ENCODE peak calls at places on chromosomes 1 and 21, in six cellular contexts. H is PC-3, N is lower lobe of right lung, I is adipocyte, D is neural progenitor cell, L is IMR-90. R is an unnamed sample.

GRCh38 chr1:116764466-116764896 is 10.3 kb downstream of the CD2 start:
- DNase-seq in L (no peak), I (no peak), D (no peak), H (no peak), N (no peak), R (no peak)

GRCh38 chr21:38306833-38307232 is 50.0 kb downstream of the KCNJ15 start:
- DNase-seq in H (no peak), I (peak; percentile 88), D (no peak), N (no peak), L (peak; percentile 99), R (no peak)

GRCh38 chr1:196608401-196609113 is at the start of gene KCNT2:
- DNase-seq in I (peak; percentile 86), D (peak; percentile 97), H (no peak), L (peak; percentile 29), N (peak; percentile 53), R (peak; percentile 86)

GRCh38 chr1:12490547-12491142 is 127.4 kb downstream of the DHRS3 start:
- DNase-seq in L (no peak), N (no peak), I (no peak), D (no peak), H (no peak), R (no peak)

GRCh38 chr21:36330904-36331303 is 10.9 kb downstream of the MORC3 start:
- DNase-seq in I (peak; percentile 79), D (peak; percentile 57), L (peak; percentile 60), N (no peak), H (peak; percentile 62), R (peak; percentile 64)

GRCh38 chr21:17451364-17451869 is 61.4 kb upstream of the CXADR start:
- DNase-seq in N (no peak), L (peak; percentile 89), D (no peak), I (peak; percentile 74), H (peak; percentile 45), R (peak; percentile 56)

GRCh38 chr1:90717665-90718410 is 736 bp upstream of the BARHL2 start:
- DNase-seq in L (peak; percentile 5), N (no peak), H (no peak), D (peak; percentile 91), I (no peak), R (peak; percentile 37)

GRCh38 chr1:203636306-203636705 is 9.7 kb downstream of the ATP2B4 start:
- DNase-seq in L (peak; percentile 52), H (peak; percentile 78), I (no peak), D (no peak), N (no peak), R (peak; percentile 26)

GRCh38 chr1:183956559-183957188 is 80.9 kb downstream of the COLGALT2 start:
- DNase-seq in D (no peak), H (peak; percentile 64), L (peak; percentile 87), N (no peak), I (peak; percentile 67), R (peak; percentile 79)

GRCh38 chr1:115697619-115698018 is 55.8 kb downstream of the VANGL1 start:
- DNase-seq in I (no peak), H (no peak), D (no peak), L (no peak), N (no peak), R (no peak)

GRCh38 chr1:72227667-72228066 is 54.7 kb downstream of the NEGR1 start:
- DNase-seq in H (no peak), D (no peak), N (no peak), L (peak; percentile 24), I (no peak), R (no peak)

GRCh38 chr1:206482611-206483010 is 12.3 kb downstream of the IKBKE start:
- DNase-seq in N (no peak), I (no peak), D (no peak), L (no peak), H (no peak), R (no peak)

GRCh38 chr1:114107474-114108175 is 46.0 kb downstream of the SYT6 start:
- DNase-seq in D (no peak), H (no peak), L (no peak), I (no peak), N (no peak), R (no peak)

GRCh38 chr1:195849180-195849579 is 759.1 kb downstream of the KCNT2 start:
- DNase-seq in N (no peak), H (no peak), L (no peak), I (no peak), D (no peak), R (no peak)

GRCh38 chr1:4587721-4588120 is 66.7 kb upstream of the AJAP1 start:
- DNase-seq in N (no peak), H (no peak), L (no peak), D (no peak), I (no peak), R (no peak)

GRCh38 chr1:159821171-159821867 is 5.4 kb upstream of the SLAMF8 start:
- DNase-seq in H (no peak), N (peak; percentile 49), I (no peak), D (peak; percentile 12), L (peak; percentile 47), R (no peak)

GRCh38 chr1:119626841-119627240 is 21.2 kb downstream of the ZNF697 start:
- DNase-seq in D (no peak), I (peak; percentile 45), N (no peak), H (no peak), L (peak; percentile 68), R (peak; percentile 46)

GRCh38 chr1:15422871-15423270 is 13.2 kb downstream of the EFHD2 start:
- DNase-seq in I (no peak), L (no peak), H (no peak), N (no peak), D (no peak), R (no peak)

GRCh38 chr1:204623894-204624361 is 61.6 kb downstream of the LRRN2 start:
- DNase-seq in L (no peak), I (no peak), D (peak; percentile 57), H (peak; percentile 51), N (no peak), R (no peak)

GRCh38 chr1:210272666-210273065 is 40.1 kb downstream of the SERTAD4 start:
- DNase-seq in I (peak; percentile 74), D (peak; percentile 42), N (no peak), H (no peak), L (no peak), R (no peak)

GRCh38 chr1:33735624-33736023 is 128.3 kb upstream of the HMGB4 start:
- DNase-seq in D (peak; percentile 9), I (peak; percentile 59), H (peak; percentile 9), N (no peak), L (no peak), R (no peak)

GRCh38 chr1:178702141-178702540 is 22.9 kb upstream of the RALGPS2 start:
- DNase-seq in I (peak; percentile 75), N (no peak), L (peak; percentile 71), D (peak; percentile 23), H (peak; percentile 39), R (no peak)

GRCh38 chr1:224466151-224466550 is 31.6 kb upstream of the WDR26 start:
- DNase-seq in N (no peak), L (no peak), H (no peak), I (no peak), D (no peak), R (no peak)

GRCh38 chr21:38243732-38244406 is 12.9 kb upstream of the KCNJ15 start:
- DNase-seq in I (no peak), L (no peak), N (no peak), D (no peak), H (no peak), R (no peak)

GRCh38 chr1:117828206-117828605 is 101.2 kb downstream of the GDAP2 start:
- DNase-seq in I (peak; percentile 75), N (no peak), H (no peak), L (peak; percentile 82), D (no peak), R (peak; percentile 12)

GRCh38 chr1:1630965-1631792 is 794 bp upstream of the MMP23B start:
- DNase-seq in D (peak; percentile 59), H (peak; percentile 23), I (no peak), L (no peak), N (peak; percentile 57), R (no peak)

DNA sequence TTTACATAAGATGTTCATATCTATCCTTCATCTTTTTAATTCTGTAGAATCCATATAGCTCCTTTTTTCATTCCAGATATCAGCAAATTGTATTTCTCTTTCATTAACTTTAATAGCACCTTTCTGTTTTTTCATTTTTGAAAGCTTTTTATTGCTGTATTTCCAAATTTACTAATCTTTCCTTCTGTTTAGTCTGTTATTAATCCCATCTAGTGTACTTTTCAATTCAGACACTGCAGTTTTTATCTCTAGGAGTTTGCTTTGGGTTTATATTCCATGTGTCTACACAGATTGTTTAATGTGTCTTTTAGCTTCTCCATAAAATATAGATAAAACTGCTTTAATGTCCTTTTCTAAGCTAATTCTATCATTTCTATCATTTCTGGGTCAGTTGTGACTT is 37.4 kb upstream of the GUCA2A start:
- DNase-seq in I (no peak), L (no peak), N (no peak), H (no peak), D (no peak), R (no peak)
- H3K36me3 ChIP-seq in I (peaks cover 43% of the 10 kb centered on the region), L (peaks cover 7% of the 10 kb centered on the region), N (peaks cover 14% of the 10 kb centered on the region), H (peaks cover 51% of the 10 kb centered on the region), D (peaks cover 6% of the 10 kb centered on the region), R (peaks cover 3% of the 10 kb centered on the region)

GRCh38 chr1:185825556-185825955 is 91.4 kb downstream of the HMCN1 start:
- DNase-seq in D (no peak), H (no peak), I (peak; percentile 29), N (no peak), L (no peak), R (no peak)
- H3K36me3 ChIP-seq in D (no peaks in the 10 kb centered on the region), H (no peaks in the 10 kb centered on the region), I (no peaks in the 10 kb centered on the region), N (no peaks in the 10 kb centered on the region), L (no peaks in the 10 kb centered on the region), R (no peaks in the 10 kb centered on the region)

DNA sequence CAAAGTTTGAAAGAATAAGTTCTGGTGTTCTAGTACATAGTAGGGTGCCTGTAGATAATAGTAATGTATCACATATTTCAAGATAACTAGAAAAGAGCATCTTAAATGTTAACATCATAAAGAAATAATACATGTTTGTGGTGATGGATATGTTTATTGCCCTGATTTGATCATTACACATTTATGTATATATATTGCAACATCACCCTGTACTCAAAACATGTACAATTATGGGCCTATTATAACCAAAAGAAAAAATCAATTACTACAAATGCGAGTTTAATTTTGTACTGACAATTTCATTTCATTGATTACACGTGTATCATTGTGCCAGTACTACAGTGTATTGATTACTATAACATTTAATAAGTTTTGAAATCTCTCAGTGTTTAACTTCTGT is 609.2 kb upstream of the BRINP3 start:
- DNase-seq in H (no peak), D (no peak), I (no peak), L (no peak), N (no peak), R (no peak)
- H3K36me3 ChIP-seq in H (no peaks in the 10 kb centered on the region), D (no peaks in the 10 kb centered on the region), I (no peaks in the 10 kb centered on the region), L (no peaks in the 10 kb centered on the region), N (no peaks in the 10 kb centered on the region), R (no peaks in the 10 kb centered on the region)

DNA sequence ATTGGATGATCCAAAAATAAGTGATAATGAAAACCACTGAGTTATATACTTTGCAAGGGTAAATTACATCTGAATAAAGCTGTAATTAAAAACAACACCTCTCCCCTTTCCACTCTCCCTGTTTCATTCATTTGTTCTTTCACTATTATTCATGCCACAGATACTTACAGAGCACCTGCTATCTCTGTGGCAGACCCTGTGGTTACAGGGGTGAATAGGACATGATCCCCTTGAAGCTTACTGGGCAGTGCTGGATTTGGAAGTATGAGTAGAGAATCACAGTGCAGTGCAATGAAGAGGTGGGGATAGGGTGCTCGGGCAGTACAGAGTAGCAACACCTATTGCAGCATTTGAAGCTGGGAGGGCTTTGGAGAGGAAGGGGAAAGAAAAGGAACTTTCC is 21.7 kb downstream of the ARV1 start:
- DNase-seq in D (no peak), N (no peak), H (no peak), I (no peak), L (no peak), R (no peak)
- H3K36me3 ChIP-seq in D (no peaks in the 10 kb centered on the region), N (peaks cover 60% of the 10 kb centered on the region), H (peaks cover 67% of the 10 kb centered on the region), I (peaks cover 68% of the 10 kb centered on the region), L (peaks cover 45% of the 10 kb centered on the region), R (peaks cover 6% of the 10 kb centered on the region)